ENCODE peak calls at places on chromosomes 2 and 18, in five cellular contexts. U, Z, A, G and D are unnamed samples.
A peak's percentile ranks its signal among the peaks of the same experiment; 100 is the strongest.

GRCh38 chr2:64865831-64866146 is 123.4 kb upstream of the SLC1A4 start:
- DNase-seq in G (no peak), Z (no peak), U (no peak), A (no peak), D (no peak)

GRCh38 chr18:13414102-13414501 is 195.5 kb downstream of the LDLRAD4 start:
- DNase-seq in U (no peak), A (no peak), G (no peak), Z (no peak), D (no peak)

GRCh38 chr2:234146087-234146826 is 95.8 kb downstream of the SPP2 start:
- DNase-seq in G (no peak), A (no peak), U (peak; percentile 85), Z (peak; percentile 84), D (no peak)

GRCh38 chr2:11103984-11104793 is 51.1 kb upstream of the SLC66A3 start:
- DNase-seq in Z (no peak), U (no peak), A (peak; percentile 97), G (no peak), D (no peak)

GRCh38 chr2:20668470-20668869 is 1.5 kb downstream of the GDF7 start:
- DNase-seq in U (no peak), G (peak; percentile 48), A (no peak), Z (no peak), D (no peak)

GRCh38 chr18:23971656-23972230 is 42.8 kb upstream of the TTC39C start:
- DNase-seq in U (no peak), Z (peak; percentile 20), A (no peak), G (no peak), D (peak; percentile 51)

GRCh38 chr2:25497862-25498407 is 156.2 kb upstream of the DNMT3A start:
- DNase-seq in A (no peak), G (no peak), Z (no peak), U (no peak), D (no peak)

GRCh38 chr2:55120634-55121359 is 70.5 kb upstream of the RTN4 start:
- DNase-seq in Z (no peak), G (no peak), U (peak; percentile 85), A (no peak), D (peak; percentile 58)

GRCh38 chr2:42974697-42975357 is 182.4 kb upstream of the HAAO start:
- DNase-seq in A (peak; percentile 24), G (peak; percentile 95), Z (peak; percentile 66), U (peak; percentile 83), D (peak; percentile 84)

GRCh38 chr2:66561645-66562336 is 126.9 kb downstream of the MEIS1 start:
- DNase-seq in G (no peak), U (no peak), A (peak; percentile 25), Z (no peak), D (peak; percentile 82)

GRCh38 chr2:219944861-219945260 is 317.4 kb downstream of the SLC4A3 start:
- DNase-seq in Z (no peak), A (no peak), U (no peak), G (no peak), D (no peak)

GRCh38 chr18:75625966-75626365 is 198.5 kb upstream of the SMIM21 start:
- DNase-seq in U (peak; percentile 74), A (no peak), G (no peak), Z (no peak), D (no peak)

GRCh38 chr2:9975328-9975727 is 23.8 kb downstream of the GRHL1 start:
- DNase-seq in Z (peak; percentile 93), A (no peak), U (no peak), G (no peak), D (no peak)

GRCh38 chr18:4438938-4439337 is 16.2 kb downstream of the DLGAP1 start:
- DNase-seq in U (no peak), A (no peak), Z (no peak), G (no peak), D (no peak)

GRCh38 chr2:177572236-177572671 is 179.7 kb downstream of the AGPS start:
- DNase-seq in Z (peak; percentile 72), G (no peak), U (no peak), A (no peak), D (no peak)

GRCh38 chr18:68735498-68736343 is 20.8 kb upstream of the TMX3 start:
- DNase-seq in Z (peak; percentile 66), G (peak; percentile 58), A (peak; percentile 47), U (peak; percentile 82), D (peak; percentile 52)

GRCh38 chr2:232994446-232994845 is 18.6 kb downstream of the NGEF start:
- DNase-seq in Z (no peak), G (no peak), A (no peak), U (no peak), D (no peak)

GRCh38 chr2:165408191-165408590 is 61.3 kb upstream of the CSRNP3 start:
- DNase-seq in A (no peak), Z (peak; percentile 83), G (no peak), U (no peak), D (no peak)

GRCh38 chr2:179443175-179443574 is 178.5 kb upstream of the SESTD1 start:
- DNase-seq in A (no peak), U (peak; percentile 36), G (no peak), Z (no peak), D (no peak)

GRCh38 chr2:235670974-235671787 is 177.3 kb downstream of the AGAP1 start:
- DNase-seq in G (no peak), U (no peak), A (no peak), Z (no peak), D (peak; percentile 14)

GRCh38 chr2:159117658-159118057 is 149.2 kb downstream of the TANC1 start:
- DNase-seq in Z (no peak), G (no peak), U (no peak), A (no peak), D (no peak)

GRCh38 chr2:41896186-41896846 is 151.5 kb upstream of the PKDCC start:
- DNase-seq in A (peak; percentile 83), G (no peak), Z (no peak), U (no peak), D (no peak)

GRCh38 chr2:174335605-174336402 is 1.1 kb downstream of the SP9 start:
- DNase-seq in A (no peak), U (peak; percentile 66), G (peak; percentile 72), Z (no peak), D (peak; percentile 82)

GRCh38 chr2:1515073-1515430 is 101.8 kb downstream of the TPO start:
- DNase-seq in A (no peak), U (no peak), G (no peak), Z (no peak), D (no peak)

GRCh38 chr2:97732436-97733340 is 19.3 kb downstream of the ZAP70 start:
- DNase-seq in G (no peak), U (no peak), A (no peak), Z (no peak), D (no peak)

GRCh38 chr18:42821492-42821891 is 294.0 kb downstream of the RIT2 start:
- DNase-seq in U (no peak), G (no peak), Z (no peak), A (no peak), D (no peak)

GRCh38 chr18:3060667-3061580 is 48.0 kb upstream of the LPIN2 start:
- DNase-seq in A (peak; percentile 77), G (no peak), Z (no peak), U (no peak), D (no peak)

GRCh38 chr18:11064106-11064505 is 85.3 kb downstream of the PIEZO2 start:
- DNase-seq in G (no peak), A (no peak), U (no peak), Z (no peak), D (no peak)

GRCh38 chr2:222293660-222294630 is 4.9 kb downstream of the PAX3 start:
- DNase-seq in U (no peak), Z (no peak), G (no peak), A (no peak), D (peak; percentile 52)

GRCh38 chr2:96259497-96259921 is 6.3 kb downstream of the TMEM127 start:
- DNase-seq in A (peak; percentile 85), Z (no peak), G (no peak), U (no peak), D (no peak)

GRCh38 chr2:2889141-2889540 is 488.5 kb downstream of the EIPR1 start:
- DNase-seq in A (no peak), U (no peak), Z (no peak), G (no peak), D (no peak)

GRCh38 chr2:196263181-196263747 is 91.9 kb upstream of the STK17B start:
- DNase-seq in Z (peak; percentile 9), U (no peak), A (peak; percentile 94), G (no peak), D (no peak)

GRCh38 chr2:2877427-2877826 is 500.2 kb downstream of the EIPR1 start:
- DNase-seq in A (no peak), G (no peak), U (no peak), Z (no peak), D (no peak)

GRCh38 chr2:150997702-150998480 is 263.8 kb downstream of the RBM43 start:
- DNase-seq in U (peak; percentile 62), A (no peak), Z (no peak), G (peak; percentile 65), D (no peak)

GRCh38 chr2:149164827-149165226 is 126.3 kb downstream of the LYPD6B start:
- DNase-seq in Z (no peak), U (no peak), G (no peak), A (no peak), D (no peak)

GRCh38 chr2:149164296-149164695 is 125.8 kb downstream of the LYPD6B start:
- DNase-seq in A (no peak), Z (peak; percentile 39), G (no peak), U (no peak), D (no peak)

GRCh38 chr2:149167941-149168340 is 129.4 kb downstream of the LYPD6B start:
- DNase-seq in A (no peak), G (no peak), Z (no peak), U (no peak), D (no peak)

GRCh38 chr2:149169653-149170052 is 131.2 kb downstream of the LYPD6B start:
- DNase-seq in G (no peak), A (no peak), Z (peak; percentile 94), U (peak; percentile 52), D (no peak)

GRCh38 chr2:149166958-149167810 is 128.7 kb downstream of the LYPD6B start:
- DNase-seq in U (no peak), A (peak; percentile 84), Z (peak; percentile 7), G (no peak), D (peak; percentile 23)
- TF ChIP-seq EZH2phosphoT487 in U (no peak), A (no peak), Z (no peak), G (no peak), D (no peak)

GRCh38 chr2:105934467-105934866 is 189.8 kb downstream of the NCK2 start:
- DNase-seq in U (no peak), A (no peak), Z (no peak), G (no peak), D (no peak)
- H3K9ac ChIP-seq in U (no peak overlapping the region), A (no peak overlapping the region), Z (no peak overlapping the region), G (no peak overlapping the region), D (no peak overlapping the region)

GRCh38 chr2:172087780-172088244 is 2.5 kb downstream of the DLX1 start:
- DNase-seq in G (peak; percentile 42), A (no peak), U (peak; percentile 63), Z (no peak), D (peak; percentile 66)
- H3F3A ChIP-seq in G (no peaks in the 10 kb centered on the region), A (no peaks in the 10 kb centered on the region), U (no peaks in the 10 kb centered on the region), Z (peaks cover 3% of the 10 kb centered on the region), D (peaks cover 66% of the 10 kb centered on the region)

DNA sequence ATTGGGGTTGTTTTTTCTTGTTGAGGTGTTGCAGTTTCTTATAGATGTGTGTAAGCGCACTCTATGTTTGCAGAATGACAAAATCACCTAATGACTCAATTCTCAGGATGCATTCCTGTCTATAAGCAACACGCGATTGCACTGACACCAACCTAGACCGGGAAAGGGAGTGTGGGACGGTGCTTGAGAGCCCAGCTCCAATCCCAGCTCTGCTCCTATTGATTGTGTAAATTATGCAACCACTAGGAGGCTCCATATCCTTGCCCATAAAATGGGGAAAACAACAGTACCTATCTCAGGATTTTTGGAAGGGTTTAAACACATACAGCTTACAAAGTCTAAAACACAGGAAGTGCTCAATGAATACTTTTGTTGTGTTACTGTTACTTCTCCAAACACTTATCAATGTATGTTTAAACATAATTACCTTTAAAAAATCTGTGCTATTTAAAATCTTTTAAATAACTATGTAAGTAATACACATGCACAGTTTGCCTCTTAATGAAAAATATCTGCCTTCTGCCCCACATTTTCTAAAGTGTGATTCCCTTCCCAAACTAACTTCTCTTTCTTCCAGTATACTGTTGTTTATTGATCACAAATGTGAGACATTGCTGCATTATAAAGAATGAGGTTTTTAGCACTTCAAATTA is 132.5 kb downstream of the SPHKAP start:
- DNase-seq in Z (peak; percentile 95), A (peak; percentile 52), G (peak; percentile 28), U (peak; percentile 77), D (peak; percentile 75)
- TF ChIP-seq EZH2phosphoT487 in Z (no peak), A (no peak), G (no peak), U (no peak), D (no peak)